ENCODE peak calls at places on chromosomes 4 and X, in five cellular contexts. One of them, this sample, is unnamed.
A peak's percentile ranks its signal among the peaks of the same experiment; 100 is the strongest.

GRCh38 chr4:179124957-179125356 is 1682.7 kb upstream of the AGA start:
- DNase-seq in HepG2: no peak
- DNase-seq in pancreas: no peak
- DNase-seq in Peyer's patch: no peak
- DNase-seq in CD8-positive, alpha-beta memory T cell: no peak
- DNase-seq in this sample: no peak

GRCh38 chrX:143500751-143501150 is 16.5 kb downstream of the SPANXN3 start:
- DNase-seq in HepG2: no peak
- DNase-seq in pancreas: no peak
- DNase-seq in Peyer's patch: no peak
- DNase-seq in CD8-positive, alpha-beta memory T cell: no peak
- DNase-seq in this sample: no peak

GRCh38 chr4:89703831-89704230 is 133.1 kb downstream of the SNCA start:
- DNase-seq in HepG2: no peak
- DNase-seq in pancreas: no peak
- DNase-seq in Peyer's patch: no peak
- DNase-seq in CD8-positive, alpha-beta memory T cell: no peak
- DNase-seq in this sample: no peak

GRCh38 chr4:94390804-94391410 is 48.3 kb upstream of the HPGDS start:
- DNase-seq in HepG2: peak; percentile 20
- DNase-seq in pancreas: no peak
- DNase-seq in Peyer's patch: no peak
- DNase-seq in CD8-positive, alpha-beta memory T cell: no peak
- DNase-seq in this sample: no peak

GRCh38 chr4:168710353-168710946 is 213.6 kb downstream of the PALLD start:
- DNase-seq in HepG2: peak; percentile 18
- DNase-seq in pancreas: peak; percentile 25
- DNase-seq in Peyer's patch: no peak
- DNase-seq in CD8-positive, alpha-beta memory T cell: no peak
- DNase-seq in this sample: peak; percentile 15

GRCh38 chr4:124939908-124940307 is 227.4 kb upstream of the ANKRD50 start:
- DNase-seq in HepG2: no peak
- DNase-seq in pancreas: no peak
- DNase-seq in Peyer's patch: no peak
- DNase-seq in CD8-positive, alpha-beta memory T cell: no peak
- DNase-seq in this sample: peak; percentile 86

GRCh38 chr4:75063417-75063816 is 130.5 kb downstream of the PARM1 start:
- DNase-seq in HepG2: no peak
- DNase-seq in pancreas: no peak
- DNase-seq in Peyer's patch: no peak
- DNase-seq in CD8-positive, alpha-beta memory T cell: no peak
- DNase-seq in this sample: no peak

GRCh38 chr4:140095694-140096482 is 58.1 kb downstream of the MAML3 start:
- DNase-seq in HepG2: no peak
- DNase-seq in pancreas: no peak
- DNase-seq in Peyer's patch: no peak
- DNase-seq in CD8-positive, alpha-beta memory T cell: no peak
- DNase-seq in this sample: peak; percentile 68

GRCh38 chr4:6063684-6064083 is 45.5 kb upstream of the C4orf50 start:
- DNase-seq in HepG2: no peak
- DNase-seq in pancreas: no peak
- DNase-seq in Peyer's patch: no peak
- DNase-seq in CD8-positive, alpha-beta memory T cell: no peak
- DNase-seq in this sample: no peak

GRCh38 chr4:128288689-128289106 is 1.1 kb upstream of the PGRMC2 start:
- DNase-seq in HepG2: no peak
- DNase-seq in pancreas: peak; percentile 19
- DNase-seq in Peyer's patch: no peak
- DNase-seq in CD8-positive, alpha-beta memory T cell: no peak
- DNase-seq in this sample: peak; percentile 58

GRCh38 chr4:124018383-124019317 is 622.1 kb downstream of the SPRY1 start:
- DNase-seq in HepG2: peak; percentile 12
- DNase-seq in pancreas: peak; percentile 19
- DNase-seq in Peyer's patch: peak; percentile 34
- DNase-seq in CD8-positive, alpha-beta memory T cell: no peak
- DNase-seq in this sample: peak; percentile 39

GRCh38 chr4:142091691-142092182 is 455.4 kb downstream of the IL15 start:
- DNase-seq in HepG2: no peak
- DNase-seq in pancreas: no peak
- DNase-seq in Peyer's patch: no peak
- DNase-seq in CD8-positive, alpha-beta memory T cell: no peak
- DNase-seq in this sample: no peak

GRCh38 chrX:16466640-16467432 is 183.1 kb upstream of the S100G start:
- DNase-seq in HepG2: no peak
- DNase-seq in pancreas: no peak
- DNase-seq in Peyer's patch: no peak
- DNase-seq in CD8-positive, alpha-beta memory T cell: no peak
- DNase-seq in this sample: peak; percentile 18

GRCh38 chrX:130637591-130637990 is 235.8 kb downstream of the RBMX2 start:
- DNase-seq in HepG2: no peak
- DNase-seq in pancreas: no peak
- DNase-seq in Peyer's patch: no peak
- DNase-seq in CD8-positive, alpha-beta memory T cell: no peak
- DNase-seq in this sample: no peak

GRCh38 chr4:138320030-138320429 is 77.9 kb upstream of the SLC7A11 start:
- DNase-seq in HepG2: no peak
- DNase-seq in pancreas: no peak
- DNase-seq in Peyer's patch: no peak
- DNase-seq in CD8-positive, alpha-beta memory T cell: no peak
- DNase-seq in this sample: no peak

GRCh38 chr4:7286798-7287197 is 94.5 kb downstream of the SORCS2 start:
- DNase-seq in HepG2: no peak
- DNase-seq in pancreas: no peak
- DNase-seq in Peyer's patch: no peak
- DNase-seq in CD8-positive, alpha-beta memory T cell: no peak
- DNase-seq in this sample: no peak

GRCh38 chr4:162793004-162793403 is 373.7 kb downstream of the NAF1 start:
- DNase-seq in HepG2: no peak
- DNase-seq in pancreas: no peak
- DNase-seq in Peyer's patch: no peak
- DNase-seq in CD8-positive, alpha-beta memory T cell: no peak
- DNase-seq in this sample: no peak

GRCh38 chr4:185396724-185397402 is at the start of gene ANKRD37:
- DNase-seq in HepG2: peak; percentile 68
- DNase-seq in pancreas: peak; percentile 81
- DNase-seq in Peyer's patch: no peak
- DNase-seq in CD8-positive, alpha-beta memory T cell: no peak
- DNase-seq in this sample: peak; percentile 63

GRCh38 chr4:81466841-81467671 is 4.7 kb downstream of the RASGEF1B start:
- DNase-seq in HepG2: peak; percentile 56
- DNase-seq in pancreas: peak; percentile 61
- DNase-seq in Peyer's patch: no peak
- DNase-seq in CD8-positive, alpha-beta memory T cell: peak; percentile 46
- DNase-seq in this sample: peak; percentile 49

GRCh38 chrX:71159335-71159734 is 14.7 kb downstream of the NLGN3 start:
- DNase-seq in HepG2: no peak
- DNase-seq in pancreas: no peak
- DNase-seq in Peyer's patch: no peak
- DNase-seq in CD8-positive, alpha-beta memory T cell: no peak
- DNase-seq in this sample: no peak

GRCh38 chr4:104905546-104905945 is 241.1 kb upstream of the TET2 start:
- DNase-seq in HepG2: no peak
- DNase-seq in pancreas: no peak
- DNase-seq in Peyer's patch: no peak
- DNase-seq in CD8-positive, alpha-beta memory T cell: no peak
- DNase-seq in this sample: no peak

GRCh38 chrX:136880003-136880451 is 498 bp downstream of the RBMX start:
- DNase-seq in HepG2: no peak
- DNase-seq in pancreas: peak; percentile 28
- DNase-seq in Peyer's patch: peak; percentile 61
- DNase-seq in CD8-positive, alpha-beta memory T cell: peak; percentile 12
- DNase-seq in this sample: no peak

GRCh38 chr4:72505314-72505744 is 63.7 kb downstream of the ADAMTS3 start:
- DNase-seq in HepG2: peak; percentile 24
- DNase-seq in pancreas: no peak
- DNase-seq in Peyer's patch: no peak
- DNase-seq in CD8-positive, alpha-beta memory T cell: no peak
- DNase-seq in this sample: peak; percentile 2

GRCh38 chrX:66043584-66043983 is 3.7 kb upstream of the VSIG4 start:
- DNase-seq in HepG2: no peak
- DNase-seq in pancreas: no peak
- DNase-seq in Peyer's patch: no peak
- DNase-seq in CD8-positive, alpha-beta memory T cell: no peak
- DNase-seq in this sample: no peak

GRCh38 chrX:66035667-66036066 is 4.2 kb downstream of the VSIG4 start:
- DNase-seq in HepG2: no peak
- DNase-seq in pancreas: no peak
- DNase-seq in Peyer's patch: no peak
- DNase-seq in CD8-positive, alpha-beta memory T cell: no peak
- DNase-seq in this sample: no peak

GRCh38 chrX:66042307-66043077 is 2.6 kb upstream of the VSIG4 start:
- DNase-seq in HepG2: no peak
- DNase-seq in pancreas: no peak
- DNase-seq in Peyer's patch: no peak
- DNase-seq in CD8-positive, alpha-beta memory T cell: no peak
- DNase-seq in this sample: no peak

GRCh38 chrX:66038115-66038514 is 1.8 kb downstream of the VSIG4 start:
- DNase-seq in HepG2: no peak
- DNase-seq in pancreas: no peak
- DNase-seq in Peyer's patch: no peak
- DNase-seq in CD8-positive, alpha-beta memory T cell: no peak
- DNase-seq in this sample: no peak

GRCh38 chrX:66039916-66040315 is at the start of gene VSIG4:
- DNase-seq in HepG2: no peak
- DNase-seq in pancreas: no peak
- DNase-seq in Peyer's patch: no peak
- DNase-seq in CD8-positive, alpha-beta memory T cell: no peak
- DNase-seq in this sample: no peak
- H3K27ac ChIP-seq in HepG2: no peak within 1 kb of the TSS
- H3K27ac ChIP-seq in pancreas: no peak within 1 kb of the TSS
- H3K27ac ChIP-seq in Peyer's patch: no peak within 1 kb of the TSS
- H3K27ac ChIP-seq in CD8-positive, alpha-beta memory T cell: no peak within 1 kb of the TSS
- H3K27ac ChIP-seq in this sample: no peak within 1 kb of the TSS

GRCh38 chr4:2874861-2875260 is 31.2 kb downstream of the ADD1 start:
- DNase-seq in HepG2: no peak
- DNase-seq in pancreas: no peak
- DNase-seq in Peyer's patch: no peak
- DNase-seq in CD8-positive, alpha-beta memory T cell: no peak
- DNase-seq in this sample: no peak
- H3K27ac ChIP-seq in HepG2: no peak overlapping the region
- H3K27ac ChIP-seq in pancreas: no peak overlapping the region
- H3K27ac ChIP-seq in Peyer's patch: no peak overlapping the region
- H3K27ac ChIP-seq in CD8-positive, alpha-beta memory T cell: no peak overlapping the region
- H3K27ac ChIP-seq in this sample: no peak overlapping the region

GRCh38 chrX:65273152-65273551 is 261.4 kb downstream of the LAS1L start:
- DNase-seq in HepG2: no peak
- DNase-seq in pancreas: no peak
- DNase-seq in Peyer's patch: no peak
- DNase-seq in CD8-positive, alpha-beta memory T cell: no peak
- DNase-seq in this sample: no peak
- H3K27ac ChIP-seq in HepG2: no peak overlapping the region
- H3K27ac ChIP-seq in pancreas: no peak overlapping the region
- H3K27ac ChIP-seq in Peyer's patch: no peak overlapping the region
- H3K27ac ChIP-seq in CD8-positive, alpha-beta memory T cell: no peak overlapping the region
- H3K27ac ChIP-seq in this sample: no peak overlapping the region

GRCh38 chr4:53014368-53014767 is 152.3 kb downstream of the RASL11B start:
- DNase-seq in HepG2: no peak
- DNase-seq in pancreas: no peak
- DNase-seq in Peyer's patch: no peak
- DNase-seq in CD8-positive, alpha-beta memory T cell: no peak
- DNase-seq in this sample: no peak
- H3K27ac ChIP-seq in HepG2: no peak overlapping the region
- H3K27ac ChIP-seq in pancreas: no peak overlapping the region
- H3K27ac ChIP-seq in Peyer's patch: no peak overlapping the region
- H3K27ac ChIP-seq in CD8-positive, alpha-beta memory T cell: no peak overlapping the region
- H3K27ac ChIP-seq in this sample: no peak overlapping the region

GRCh38 chr4:98659741-98660507 is 1.5 kb upstream of the TSPAN5 start:
- DNase-seq in HepG2: peak; percentile 26
- DNase-seq in pancreas: no peak
- DNase-seq in Peyer's patch: no peak
- DNase-seq in CD8-positive, alpha-beta memory T cell: no peak
- DNase-seq in this sample: peak; percentile 96

GRCh38 chr4:98659106-98659592 is 738 bp upstream of the TSPAN5 start:
- DNase-seq in HepG2: no peak
- DNase-seq in pancreas: no peak
- DNase-seq in Peyer's patch: no peak
- DNase-seq in CD8-positive, alpha-beta memory T cell: no peak
- DNase-seq in this sample: no peak

GRCh38 chr4:98656443-98656842 is 2.0 kb downstream of the TSPAN5 start:
- DNase-seq in HepG2: no peak
- DNase-seq in pancreas: no peak
- DNase-seq in Peyer's patch: no peak
- DNase-seq in CD8-positive, alpha-beta memory T cell: no peak
- DNase-seq in this sample: no peak

GRCh38 chr4:98658287-98659105 is at the start of gene TSPAN5:
- DNase-seq in HepG2: peak; percentile 12
- DNase-seq in pancreas: peak; percentile 74
- DNase-seq in Peyer's patch: peak; percentile 89
- DNase-seq in CD8-positive, alpha-beta memory T cell: peak; percentile 77
- DNase-seq in this sample: peak; percentile 78

GRCh38 chr4:98657531-98658286 is 702 bp downstream of the TSPAN5 start:
- DNase-seq in HepG2: no peak
- DNase-seq in pancreas: peak; percentile 25
- DNase-seq in Peyer's patch: peak; percentile 55
- DNase-seq in CD8-positive, alpha-beta memory T cell: no peak
- DNase-seq in this sample: peak; percentile 41
- H3K27ac ChIP-seq in HepG2: no peak overlapping the region
- H3K27ac ChIP-seq in pancreas: no peak overlapping the region
- H3K27ac ChIP-seq in Peyer's patch: peak overlapping the region; percentile 76
- H3K27ac ChIP-seq in CD8-positive, alpha-beta memory T cell: peak overlapping the region; percentile 19
- H3K27ac ChIP-seq in this sample: peak overlapping the region; percentile 22